ENCODE peak calls at places on chromosomes 3 and 15, in ten cellular contexts. A is cardiac fibroblast; D is endodermal cell; K is HFFc6; C is OCI-LY7; Y is fibroblast of villous mesenchyme; U is transverse colon; B is CD4-positive, alpha-beta T cell; Z is heart right ventricle; P is endothelial cell. N is an unnamed sample.

GRCh38 chr15:78055923-78056713 is 21.4 kb downstream of the TBC1D2B start:
- DNase-seq in A (no peak), D (peak; percentile 65), K (no peak), C (no peak), Y (peak; percentile 49), U (peak; percentile 66), B (no peak), Z (peak; percentile 41), P (peak; percentile 18), N (no peak)

GRCh38 chr15:92029104-92029466 is 175.6 kb downstream of the SLCO3A1 start:
- DNase-seq in A (peak; percentile 43), D (no peak), K (no peak), C (no peak), Y (no peak), U (no peak), B (no peak), Z (no peak), P (no peak), N (no peak)

GRCh38 chr15:51801391-51801835 is 28.0 kb upstream of the TMOD3 start:
- DNase-seq in A (peak; percentile 64), D (peak; percentile 82), K (no peak), C (peak; percentile 49), Y (peak; percentile 11), U (no peak), B (no peak), Z (peak; percentile 54), P (peak; percentile 40), N (no peak)

GRCh38 chr3:162295323-162295983 is 798.8 kb downstream of the OTOL1 start:
- DNase-seq in A (peak; percentile 52), D (peak; percentile 45), K (peak; percentile 93), C (no peak), Y (peak; percentile 86), U (no peak), B (no peak), Z (no peak), P (no peak), N (no peak)

GRCh38 chr3:1091276-1091675 is 1.5 kb upstream of the CNTN6 start:
- DNase-seq in A (no peak), D (no peak), K (no peak), C (no peak), Y (no peak), U (no peak), B (no peak), Z (no peak), P (no peak), N (no peak)

GRCh38 chr3:4866841-4867240 is 112.4 kb upstream of the BHLHE40 start:
- DNase-seq in A (peak; percentile 59), D (no peak), K (no peak), C (no peak), Y (peak; percentile 99), U (peak; percentile 19), B (no peak), Z (no peak), P (no peak), N (no peak)

GRCh38 chr15:71648095-71648494 is 162.3 kb upstream of the NR2E3 start:
- DNase-seq in A (no peak), D (no peak), K (no peak), C (no peak), Y (no peak), U (no peak), B (no peak), Z (no peak), P (no peak), N (no peak)

GRCh38 chr15:20672469-20672868 is 130.9 kb upstream of the GOLGA6L6 start:
- DNase-seq in A (no peak), D (no peak), K (no peak), C (no peak), Y (no peak), U (no peak), B (no peak), Z (no peak), P (no peak), N (no peak)

GRCh38 chr15:65212097-65212496 is 824 bp upstream of the CILP start:
- DNase-seq in A (no peak), D (peak; percentile 87), K (no peak), C (peak; percentile 67), Y (no peak), U (no peak), B (no peak), Z (no peak), P (peak; percentile 37), N (no peak)

GRCh38 chr3:48426401-48426909 is 3.4 kb downstream of the PLXNB1 start:
- DNase-seq in A (no peak), D (no peak), K (no peak), C (no peak), Y (no peak), U (no peak), B (no peak), Z (peak; percentile 56), P (no peak), N (no peak)

GRCh38 chr3:45225465-45226205 is 452 bp downstream of the TMEM158 start:
- DNase-seq in A (peak; percentile 33), D (peak; percentile 78), K (no peak), C (no peak), Y (no peak), U (no peak), B (peak; percentile 30), Z (peak; percentile 23), P (peak; percentile 47), N (no peak)

GRCh38 chr15:52503788-52504496 is 24.7 kb downstream of the MYO5A start:
- DNase-seq in A (peak; percentile 24), D (no peak), K (peak; percentile 50), C (peak; percentile 92), Y (no peak), U (no peak), B (no peak), Z (no peak), P (no peak), N (no peak)

GRCh38 chr3:56469141-56469540 is 874 bp upstream of the ERC2 start:
- DNase-seq in A (no peak), D (no peak), K (no peak), C (no peak), Y (no peak), U (no peak), B (no peak), Z (no peak), P (no peak), N (no peak)

GRCh38 chr15:90031231-90031791 is 30.2 kb downstream of the ZNF710 start:
- DNase-seq in A (peak; percentile 81), D (peak; percentile 56), K (peak; percentile 32), C (peak; percentile 57), Y (peak; percentile 81), U (peak; percentile 44), B (no peak), Z (no peak), P (no peak), N (no peak)

DNA sequence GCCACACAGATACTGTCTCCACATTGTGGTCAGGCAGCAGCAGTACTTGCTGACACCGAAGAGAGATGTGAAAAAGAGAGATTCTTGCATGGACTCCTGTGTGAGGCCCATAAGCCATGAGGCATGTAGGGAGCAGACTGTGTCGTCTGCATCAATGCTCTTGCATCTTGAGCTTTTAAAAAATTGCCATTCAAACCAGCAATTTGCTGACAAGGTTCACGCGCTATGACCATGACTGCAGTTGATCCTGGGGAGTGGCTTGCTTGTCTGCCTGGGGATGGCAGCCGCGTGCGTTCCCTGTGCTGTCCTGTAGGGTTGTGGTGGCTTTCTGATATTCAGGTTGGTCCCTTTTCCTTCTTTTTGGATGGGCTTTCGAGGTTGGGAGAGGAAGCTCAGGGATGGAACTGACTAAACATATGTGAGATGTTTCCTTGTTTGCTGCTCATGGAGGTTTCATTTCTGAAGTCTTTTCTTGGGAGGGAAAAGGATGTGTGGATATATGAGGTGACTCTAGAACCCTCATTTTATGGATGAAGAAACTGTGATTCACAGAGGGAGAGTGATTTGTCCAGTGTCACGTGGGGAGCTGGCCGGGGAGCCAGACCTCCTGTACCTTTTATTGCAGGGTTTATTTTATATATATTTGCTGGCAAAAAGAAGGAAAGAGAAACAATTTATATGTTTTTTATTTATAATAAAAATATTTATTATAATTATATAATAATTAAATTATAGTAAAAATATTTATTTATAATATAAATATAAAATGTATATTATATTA is 48.6 kb downstream of the LPP start:
- DNase-seq in A (no peak), D (peak; percentile 87), K (no peak), C (no peak), Y (no peak), U (no peak), B (no peak), Z (no peak), P (peak; percentile 21), N (no peak)
- TF ChIP-seq CTCF in A (no peak), D (peak; percentile 72), K (peak; percentile 25), C (peak; percentile 35), Y (no peak), U (peak; percentile 14), B (no peak), Z (no peak), P (no peak), N (no peak)

GRCh38 chr3:175890056-175890455 is 1030.9 kb downstream of the NAALADL2 start:
- DNase-seq in A (no peak), D (no peak), K (no peak), C (no peak), Y (no peak), U (no peak), B (no peak), Z (no peak), P (no peak), N (no peak)
- TF ChIP-seq CTCF in A (no peak), D (no peak), K (no peak), C (no peak), Y (no peak), U (no peak), B (no peak), Z (no peak), P (no peak), N (no peak)

GRCh38 chr15:82045892-82046667 is at the start of gene MEX3B:
- DNase-seq in A (peak; percentile 99), D (peak; percentile 98), K (peak; percentile 97), C (peak; percentile 97), Y (peak; percentile 98), U (peak; percentile 92), B (peak; percentile 84), Z (peak; percentile 98), P (peak; percentile 94), N (peak; percentile 98)

GRCh38 chr15:82048809-82049208 is 3.0 kb upstream of the MEX3B start:
- DNase-seq in A (no peak), D (no peak), K (no peak), C (no peak), Y (no peak), U (no peak), B (no peak), Z (no peak), P (no peak), N (no peak)

GRCh38 chr15:82046668-82047492 is 1.1 kb upstream of the MEX3B start:
- DNase-seq in A (peak; percentile 96), D (peak; percentile 99), K (peak; percentile 69), C (peak; percentile 92), Y (peak; percentile 90), U (peak; percentile 88), B (peak; percentile 81), Z (peak; percentile 94), P (peak; percentile 99), N (peak; percentile 98)

GRCh38 chr15:82045179-82045891 is 483 bp downstream of the MEX3B start:
- DNase-seq in A (peak; percentile 52), D (peak; percentile 79), K (peak; percentile 52), C (peak; percentile 29), Y (peak; percentile 53), U (peak; percentile 20), B (no peak), Z (peak; percentile 56), P (peak; percentile 55), N (peak; percentile 88)

GRCh38 chr15:82047493-82048446 is 2.0 kb upstream of the MEX3B start:
- DNase-seq in A (peak; percentile 29), D (no peak), K (no peak), C (no peak), Y (peak; percentile 12), U (no peak), B (no peak), Z (no peak), P (peak; percentile 49), N (no peak)
- TF ChIP-seq CTCF in A (no peak), D (peak; percentile 39), K (peak; percentile 48), C (peak; percentile 16), Y (no peak), U (peak; percentile 25), B (peak; percentile 30), Z (no peak), P (no peak), N (no peak)

GRCh38 chr3:167102071-167102470 is 278.0 kb downstream of the ZBBX start:
- DNase-seq in A (no peak), D (peak; percentile 67), K (no peak), C (peak; percentile 6), Y (no peak), U (no peak), B (no peak), Z (no peak), P (no peak), N (no peak)
- TF ChIP-seq CTCF in A (no peak), D (peak; percentile 82), K (no peak), C (peak; percentile 65), Y (no peak), U (no peak), B (no peak), Z (peak; percentile 16), P (peak; percentile 57), N (no peak)

N was measured in osteocyte.